ENCODE peak calls at places on chromosomes 6 and 20, in ten cellular contexts. One of them, this sample, is unnamed.
A peak's percentile ranks its signal among the peaks of the same experiment; 100 is the strongest.

GRCh38 chr20:354298-354977 is 7.5 kb downstream of the NRSN2 start:
- DNase-seq in cardiac fibroblast: peak; percentile 83
- DNase-seq in AG09309: no peak
- DNase-seq in putamen: peak; percentile 74
- DNase-seq in stimulated activated naive CD8-positive, alpha-beta T cell treated with anti-CD3 and anti-CD28 coated beads, Interleukin-15, amount 100 ng/mL, for 72 hours: peak; percentile 83
- DNase-seq in foreskin melanocyte: no peak
- DNase-seq in anterior cingulate cortex: peak; percentile 61
- DNase-seq in breast epithelium: peak; percentile 57
- DNase-seq in epithelial cell of esophagus: peak; percentile 76
- DNase-seq in stimulated activated CD8-positive, alpha-beta memory T cell treated with anti-CD3 and anti-CD28 coated beads, Interleukin-4, amount 100 ng/mL, for 48 hours: peak; percentile 86
- DNase-seq in this sample: peak; percentile 50

GRCh38 chr6:56840467-56841371 is 114.2 kb upstream of the BEND6 start:
- DNase-seq in cardiac fibroblast: peak; percentile 56
- DNase-seq in AG09309: no peak
- DNase-seq in putamen: no peak
- DNase-seq in stimulated activated naive CD8-positive, alpha-beta T cell treated with anti-CD3 and anti-CD28 coated beads, Interleukin-15, amount 100 ng/mL, for 72 hours: no peak
- DNase-seq in foreskin melanocyte: peak; percentile 54
- DNase-seq in anterior cingulate cortex: no peak
- DNase-seq in breast epithelium: no peak
- DNase-seq in epithelial cell of esophagus: peak; percentile 78
- DNase-seq in stimulated activated CD8-positive, alpha-beta memory T cell treated with anti-CD3 and anti-CD28 coated beads, Interleukin-4, amount 100 ng/mL, for 48 hours: no peak
- DNase-seq in this sample: no peak

GRCh38 chr6:45422541-45423110 is 44.9 kb upstream of the SUPT3H start:
- DNase-seq in cardiac fibroblast: peak; percentile 71
- DNase-seq in AG09309: no peak
- DNase-seq in putamen: no peak
- DNase-seq in stimulated activated naive CD8-positive, alpha-beta T cell treated with anti-CD3 and anti-CD28 coated beads, Interleukin-15, amount 100 ng/mL, for 72 hours: peak; percentile 69
- DNase-seq in foreskin melanocyte: no peak
- DNase-seq in anterior cingulate cortex: peak; percentile 48
- DNase-seq in breast epithelium: no peak
- DNase-seq in epithelial cell of esophagus: peak; percentile 56
- DNase-seq in stimulated activated CD8-positive, alpha-beta memory T cell treated with anti-CD3 and anti-CD28 coated beads, Interleukin-4, amount 100 ng/mL, for 48 hours: no peak
- DNase-seq in this sample: no peak

GRCh38 chr6:134117409-134117808 is 65.0 kb upstream of the SLC2A12 start:
- DNase-seq in cardiac fibroblast: no peak
- DNase-seq in AG09309: no peak
- DNase-seq in putamen: peak; percentile 36
- DNase-seq in stimulated activated naive CD8-positive, alpha-beta T cell treated with anti-CD3 and anti-CD28 coated beads, Interleukin-15, amount 100 ng/mL, for 72 hours: no peak
- DNase-seq in foreskin melanocyte: peak; percentile 18
- DNase-seq in anterior cingulate cortex: peak; percentile 54
- DNase-seq in breast epithelium: no peak
- DNase-seq in epithelial cell of esophagus: no peak
- DNase-seq in stimulated activated CD8-positive, alpha-beta memory T cell treated with anti-CD3 and anti-CD28 coated beads, Interleukin-4, amount 100 ng/mL, for 48 hours: no peak
- DNase-seq in this sample: no peak

GRCh38 chr20:54643761-54644160 is 168.4 kb downstream of the DOK5 start:
- DNase-seq in cardiac fibroblast: peak; percentile 85
- DNase-seq in AG09309: peak; percentile 31
- DNase-seq in putamen: no peak
- DNase-seq in stimulated activated naive CD8-positive, alpha-beta T cell treated with anti-CD3 and anti-CD28 coated beads, Interleukin-15, amount 100 ng/mL, for 72 hours: no peak
- DNase-seq in foreskin melanocyte: no peak
- DNase-seq in anterior cingulate cortex: no peak
- DNase-seq in breast epithelium: no peak
- DNase-seq in epithelial cell of esophagus: peak; percentile 56
- DNase-seq in stimulated activated CD8-positive, alpha-beta memory T cell treated with anti-CD3 and anti-CD28 coated beads, Interleukin-4, amount 100 ng/mL, for 48 hours: no peak
- DNase-seq in this sample: no peak

GRCh38 chr6:9040718-9041117 is 605.4 kb upstream of the SLC35B3 start:
- DNase-seq in cardiac fibroblast: no peak
- DNase-seq in AG09309: no peak
- DNase-seq in putamen: no peak
- DNase-seq in stimulated activated naive CD8-positive, alpha-beta T cell treated with anti-CD3 and anti-CD28 coated beads, Interleukin-15, amount 100 ng/mL, for 72 hours: no peak
- DNase-seq in foreskin melanocyte: no peak
- DNase-seq in anterior cingulate cortex: no peak
- DNase-seq in breast epithelium: no peak
- DNase-seq in epithelial cell of esophagus: no peak
- DNase-seq in stimulated activated CD8-positive, alpha-beta memory T cell treated with anti-CD3 and anti-CD28 coated beads, Interleukin-4, amount 100 ng/mL, for 48 hours: no peak
- DNase-seq in this sample: no peak

GRCh38 chr6:134235937-134236751 is 81.8 kb downstream of the SGK1 start:
- DNase-seq in cardiac fibroblast: peak; percentile 53
- DNase-seq in AG09309: no peak
- DNase-seq in putamen: peak; percentile 56
- DNase-seq in stimulated activated naive CD8-positive, alpha-beta T cell treated with anti-CD3 and anti-CD28 coated beads, Interleukin-15, amount 100 ng/mL, for 72 hours: no peak
- DNase-seq in foreskin melanocyte: no peak
- DNase-seq in anterior cingulate cortex: no peak
- DNase-seq in breast epithelium: no peak
- DNase-seq in epithelial cell of esophagus: peak; percentile 78
- DNase-seq in stimulated activated CD8-positive, alpha-beta memory T cell treated with anti-CD3 and anti-CD28 coated beads, Interleukin-4, amount 100 ng/mL, for 48 hours: no peak
- DNase-seq in this sample: no peak

GRCh38 chr6:128370072-128370471 is 150.3 kb downstream of the PTPRK start:
- DNase-seq in cardiac fibroblast: peak; percentile 56
- DNase-seq in AG09309: peak; percentile 52
- DNase-seq in putamen: no peak
- DNase-seq in stimulated activated naive CD8-positive, alpha-beta T cell treated with anti-CD3 and anti-CD28 coated beads, Interleukin-15, amount 100 ng/mL, for 72 hours: no peak
- DNase-seq in foreskin melanocyte: no peak
- DNase-seq in anterior cingulate cortex: no peak
- DNase-seq in breast epithelium: no peak
- DNase-seq in epithelial cell of esophagus: peak; percentile 52
- DNase-seq in stimulated activated CD8-positive, alpha-beta memory T cell treated with anti-CD3 and anti-CD28 coated beads, Interleukin-4, amount 100 ng/mL, for 48 hours: no peak
- DNase-seq in this sample: no peak

GRCh38 chr20:10857362-10858070 is 183.7 kb upstream of the JAG1 start:
- DNase-seq in cardiac fibroblast: peak; percentile 95
- DNase-seq in AG09309: no peak
- DNase-seq in putamen: peak; percentile 26
- DNase-seq in stimulated activated naive CD8-positive, alpha-beta T cell treated with anti-CD3 and anti-CD28 coated beads, Interleukin-15, amount 100 ng/mL, for 72 hours: no peak
- DNase-seq in foreskin melanocyte: no peak
- DNase-seq in anterior cingulate cortex: peak; percentile 7
- DNase-seq in breast epithelium: no peak
- DNase-seq in epithelial cell of esophagus: peak; percentile 68
- DNase-seq in stimulated activated CD8-positive, alpha-beta memory T cell treated with anti-CD3 and anti-CD28 coated beads, Interleukin-4, amount 100 ng/mL, for 48 hours: no peak
- DNase-seq in this sample: no peak

GRCh38 chr6:135146160-135146920 is 34.8 kb upstream of the MYB start:
- DNase-seq in cardiac fibroblast: peak; percentile 6
- DNase-seq in AG09309: peak; percentile 13
- DNase-seq in putamen: no peak
- DNase-seq in stimulated activated naive CD8-positive, alpha-beta T cell treated with anti-CD3 and anti-CD28 coated beads, Interleukin-15, amount 100 ng/mL, for 72 hours: no peak
- DNase-seq in foreskin melanocyte: no peak
- DNase-seq in anterior cingulate cortex: no peak
- DNase-seq in breast epithelium: no peak
- DNase-seq in epithelial cell of esophagus: peak; percentile 45
- DNase-seq in stimulated activated CD8-positive, alpha-beta memory T cell treated with anti-CD3 and anti-CD28 coated beads, Interleukin-4, amount 100 ng/mL, for 48 hours: no peak
- DNase-seq in this sample: no peak

GRCh38 chr6:106114492-106114891 is 28.4 kb downstream of the PRDM1 start:
- DNase-seq in cardiac fibroblast: no peak
- DNase-seq in AG09309: no peak
- DNase-seq in putamen: no peak
- DNase-seq in stimulated activated naive CD8-positive, alpha-beta T cell treated with anti-CD3 and anti-CD28 coated beads, Interleukin-15, amount 100 ng/mL, for 72 hours: peak; percentile 52
- DNase-seq in foreskin melanocyte: no peak
- DNase-seq in anterior cingulate cortex: no peak
- DNase-seq in breast epithelium: no peak
- DNase-seq in epithelial cell of esophagus: no peak
- DNase-seq in stimulated activated CD8-positive, alpha-beta memory T cell treated with anti-CD3 and anti-CD28 coated beads, Interleukin-4, amount 100 ng/mL, for 48 hours: peak; percentile 82
- DNase-seq in this sample: no peak

GRCh38 chr6:130559166-130559565 is 193.3 kb downstream of the TMEM200A start:
- DNase-seq in cardiac fibroblast: peak; percentile 8
- DNase-seq in AG09309: no peak
- DNase-seq in putamen: no peak
- DNase-seq in stimulated activated naive CD8-positive, alpha-beta T cell treated with anti-CD3 and anti-CD28 coated beads, Interleukin-15, amount 100 ng/mL, for 72 hours: no peak
- DNase-seq in foreskin melanocyte: no peak
- DNase-seq in anterior cingulate cortex: no peak
- DNase-seq in breast epithelium: no peak
- DNase-seq in epithelial cell of esophagus: no peak
- DNase-seq in stimulated activated CD8-positive, alpha-beta memory T cell treated with anti-CD3 and anti-CD28 coated beads, Interleukin-4, amount 100 ng/mL, for 48 hours: no peak
- DNase-seq in this sample: no peak

GRCh38 chr20:9353180-9353915 is 161.0 kb upstream of the LAMP5 start:
- DNase-seq in cardiac fibroblast: no peak
- DNase-seq in AG09309: no peak
- DNase-seq in putamen: no peak
- DNase-seq in stimulated activated naive CD8-positive, alpha-beta T cell treated with anti-CD3 and anti-CD28 coated beads, Interleukin-15, amount 100 ng/mL, for 72 hours: no peak
- DNase-seq in foreskin melanocyte: no peak
- DNase-seq in anterior cingulate cortex: no peak
- DNase-seq in breast epithelium: no peak
- DNase-seq in epithelial cell of esophagus: no peak
- DNase-seq in stimulated activated CD8-positive, alpha-beta memory T cell treated with anti-CD3 and anti-CD28 coated beads, Interleukin-4, amount 100 ng/mL, for 48 hours: no peak
- DNase-seq in this sample: no peak

GRCh38 chr20:18252597-18253451 is 35.5 kb upstream of the ZNF133 start:
- DNase-seq in cardiac fibroblast: no peak
- DNase-seq in AG09309: no peak
- DNase-seq in putamen: no peak
- DNase-seq in stimulated activated naive CD8-positive, alpha-beta T cell treated with anti-CD3 and anti-CD28 coated beads, Interleukin-15, amount 100 ng/mL, for 72 hours: no peak
- DNase-seq in foreskin melanocyte: no peak
- DNase-seq in anterior cingulate cortex: no peak
- DNase-seq in breast epithelium: peak; percentile 82
- DNase-seq in epithelial cell of esophagus: peak; percentile 94
- DNase-seq in stimulated activated CD8-positive, alpha-beta memory T cell treated with anti-CD3 and anti-CD28 coated beads, Interleukin-4, amount 100 ng/mL, for 48 hours: no peak
- DNase-seq in this sample: no peak

GRCh38 chr6:57040011-57040410 is 6.5 kb upstream of the KIAA1586 start:
- DNase-seq in cardiac fibroblast: no peak
- DNase-seq in AG09309: no peak
- DNase-seq in putamen: no peak
- DNase-seq in stimulated activated naive CD8-positive, alpha-beta T cell treated with anti-CD3 and anti-CD28 coated beads, Interleukin-15, amount 100 ng/mL, for 72 hours: no peak
- DNase-seq in foreskin melanocyte: no peak
- DNase-seq in anterior cingulate cortex: no peak
- DNase-seq in breast epithelium: no peak
- DNase-seq in epithelial cell of esophagus: peak; percentile 11
- DNase-seq in stimulated activated CD8-positive, alpha-beta memory T cell treated with anti-CD3 and anti-CD28 coated beads, Interleukin-4, amount 100 ng/mL, for 48 hours: no peak
- DNase-seq in this sample: no peak

GRCh38 chr6:149041953-149042352 is 275.6 kb upstream of the TAB2 start:
- DNase-seq in cardiac fibroblast: no peak
- DNase-seq in AG09309: no peak
- DNase-seq in putamen: no peak
- DNase-seq in stimulated activated naive CD8-positive, alpha-beta T cell treated with anti-CD3 and anti-CD28 coated beads, Interleukin-15, amount 100 ng/mL, for 72 hours: no peak
- DNase-seq in foreskin melanocyte: no peak
- DNase-seq in anterior cingulate cortex: no peak
- DNase-seq in breast epithelium: no peak
- DNase-seq in epithelial cell of esophagus: no peak
- DNase-seq in stimulated activated CD8-positive, alpha-beta memory T cell treated with anti-CD3 and anti-CD28 coated beads, Interleukin-4, amount 100 ng/mL, for 48 hours: no peak
- DNase-seq in this sample: no peak

GRCh38 chr20:59181936-59182335 is 18.3 kb downstream of the ZNF831 start:
- DNase-seq in cardiac fibroblast: no peak
- DNase-seq in AG09309: no peak
- DNase-seq in putamen: no peak
- DNase-seq in stimulated activated naive CD8-positive, alpha-beta T cell treated with anti-CD3 and anti-CD28 coated beads, Interleukin-15, amount 100 ng/mL, for 72 hours: no peak
- DNase-seq in foreskin melanocyte: no peak
- DNase-seq in anterior cingulate cortex: no peak
- DNase-seq in breast epithelium: no peak
- DNase-seq in epithelial cell of esophagus: no peak
- DNase-seq in stimulated activated CD8-positive, alpha-beta memory T cell treated with anti-CD3 and anti-CD28 coated beads, Interleukin-4, amount 100 ng/mL, for 48 hours: no peak
- DNase-seq in this sample: no peak

GRCh38 chr20:23624307-23624706 is 13.4 kb downstream of the CST3 start:
- DNase-seq in cardiac fibroblast: peak; percentile 82
- DNase-seq in AG09309: no peak
- DNase-seq in putamen: no peak
- DNase-seq in stimulated activated naive CD8-positive, alpha-beta T cell treated with anti-CD3 and anti-CD28 coated beads, Interleukin-15, amount 100 ng/mL, for 72 hours: no peak
- DNase-seq in foreskin melanocyte: peak; percentile 31
- DNase-seq in anterior cingulate cortex: no peak
- DNase-seq in breast epithelium: no peak
- DNase-seq in epithelial cell of esophagus: no peak
- DNase-seq in stimulated activated CD8-positive, alpha-beta memory T cell treated with anti-CD3 and anti-CD28 coated beads, Interleukin-4, amount 100 ng/mL, for 48 hours: no peak
- DNase-seq in this sample: no peak

GRCh38 chr6:2193931-2194330 is 51.5 kb downstream of the GMDS start:
- DNase-seq in cardiac fibroblast: peak; percentile 31
- DNase-seq in AG09309: no peak
- DNase-seq in putamen: no peak
- DNase-seq in stimulated activated naive CD8-positive, alpha-beta T cell treated with anti-CD3 and anti-CD28 coated beads, Interleukin-15, amount 100 ng/mL, for 72 hours: no peak
- DNase-seq in foreskin melanocyte: no peak
- DNase-seq in anterior cingulate cortex: no peak
- DNase-seq in breast epithelium: no peak
- DNase-seq in epithelial cell of esophagus: no peak
- DNase-seq in stimulated activated CD8-positive, alpha-beta memory T cell treated with anti-CD3 and anti-CD28 coated beads, Interleukin-4, amount 100 ng/mL, for 48 hours: no peak
- DNase-seq in this sample: no peak

GRCh38 chr6:168089186-168090063 is 10.4 kb upstream of the FRMD1 start:
- DNase-seq in cardiac fibroblast: no peak
- DNase-seq in AG09309: no peak
- DNase-seq in putamen: no peak
- DNase-seq in stimulated activated naive CD8-positive, alpha-beta T cell treated with anti-CD3 and anti-CD28 coated beads, Interleukin-15, amount 100 ng/mL, for 72 hours: no peak
- DNase-seq in foreskin melanocyte: no peak
- DNase-seq in anterior cingulate cortex: no peak
- DNase-seq in breast epithelium: no peak
- DNase-seq in epithelial cell of esophagus: no peak
- DNase-seq in stimulated activated CD8-positive, alpha-beta memory T cell treated with anti-CD3 and anti-CD28 coated beads, Interleukin-4, amount 100 ng/mL, for 48 hours: no peak
- DNase-seq in this sample: no peak

GRCh38 chr6:26056583-26057350 is 30.5 kb upstream of the HFE start:
- DNase-seq in cardiac fibroblast: peak; percentile 35
- DNase-seq in AG09309: no peak
- DNase-seq in putamen: peak; percentile 8
- DNase-seq in stimulated activated naive CD8-positive, alpha-beta T cell treated with anti-CD3 and anti-CD28 coated beads, Interleukin-15, amount 100 ng/mL, for 72 hours: peak; percentile 44
- DNase-seq in foreskin melanocyte: peak; percentile 71
- DNase-seq in anterior cingulate cortex: peak; percentile 57
- DNase-seq in breast epithelium: peak; percentile 46
- DNase-seq in epithelial cell of esophagus: no peak
- DNase-seq in stimulated activated CD8-positive, alpha-beta memory T cell treated with anti-CD3 and anti-CD28 coated beads, Interleukin-4, amount 100 ng/mL, for 48 hours: peak; percentile 47
- DNase-seq in this sample: no peak

GRCh38 chr20:47990507-47991132 is 205.3 kb upstream of the SULF2 start:
- DNase-seq in cardiac fibroblast: no peak
- DNase-seq in AG09309: no peak
- DNase-seq in putamen: no peak
- DNase-seq in stimulated activated naive CD8-positive, alpha-beta T cell treated with anti-CD3 and anti-CD28 coated beads, Interleukin-15, amount 100 ng/mL, for 72 hours: no peak
- DNase-seq in foreskin melanocyte: no peak
- DNase-seq in anterior cingulate cortex: no peak
- DNase-seq in breast epithelium: no peak
- DNase-seq in epithelial cell of esophagus: no peak
- DNase-seq in stimulated activated CD8-positive, alpha-beta memory T cell treated with anti-CD3 and anti-CD28 coated beads, Interleukin-4, amount 100 ng/mL, for 48 hours: no peak
- DNase-seq in this sample: no peak

GRCh38 chr6:38997128-38997761 is 51.3 kb upstream of the GLP1R start:
- DNase-seq in cardiac fibroblast: peak; percentile 46
- DNase-seq in AG09309: no peak
- DNase-seq in putamen: no peak
- DNase-seq in stimulated activated naive CD8-positive, alpha-beta T cell treated with anti-CD3 and anti-CD28 coated beads, Interleukin-15, amount 100 ng/mL, for 72 hours: peak; percentile 28
- DNase-seq in foreskin melanocyte: no peak
- DNase-seq in anterior cingulate cortex: no peak
- DNase-seq in breast epithelium: no peak
- DNase-seq in epithelial cell of esophagus: peak; percentile 19
- DNase-seq in stimulated activated CD8-positive, alpha-beta memory T cell treated with anti-CD3 and anti-CD28 coated beads, Interleukin-4, amount 100 ng/mL, for 48 hours: peak; percentile 64
- DNase-seq in this sample: no peak

GRCh38 chr20:31708839-31709534 is 13.7 kb downstream of the BCL2L1 start:
- DNase-seq in cardiac fibroblast: no peak
- DNase-seq in AG09309: no peak
- DNase-seq in putamen: no peak
- DNase-seq in stimulated activated naive CD8-positive, alpha-beta T cell treated with anti-CD3 and anti-CD28 coated beads, Interleukin-15, amount 100 ng/mL, for 72 hours: no peak
- DNase-seq in foreskin melanocyte: no peak
- DNase-seq in anterior cingulate cortex: no peak
- DNase-seq in breast epithelium: no peak
- DNase-seq in epithelial cell of esophagus: no peak
- DNase-seq in stimulated activated CD8-positive, alpha-beta memory T cell treated with anti-CD3 and anti-CD28 coated beads, Interleukin-4, amount 100 ng/mL, for 48 hours: no peak
- DNase-seq in this sample: no peak

GRCh38 chr20:57663681-57664451 is 43.6 kb upstream of the ZBP1 start:
- DNase-seq in cardiac fibroblast: no peak
- DNase-seq in AG09309: no peak
- DNase-seq in putamen: no peak
- DNase-seq in stimulated activated naive CD8-positive, alpha-beta T cell treated with anti-CD3 and anti-CD28 coated beads, Interleukin-15, amount 100 ng/mL, for 72 hours: no peak
- DNase-seq in foreskin melanocyte: no peak
- DNase-seq in anterior cingulate cortex: no peak
- DNase-seq in breast epithelium: no peak
- DNase-seq in epithelial cell of esophagus: no peak
- DNase-seq in stimulated activated CD8-positive, alpha-beta memory T cell treated with anti-CD3 and anti-CD28 coated beads, Interleukin-4, amount 100 ng/mL, for 48 hours: no peak
- DNase-seq in this sample: no peak